ENCODE peak calls at places on chromosomes 12 and 14, in seven cellular contexts. S is naive thymus-derived CD4-positive, alpha-beta T cell; A is HT-29; H is K562; F is stimulated activated CD8-positive, alpha-beta memory T cell treated with anti-CD3 and anti-CD28 coated beads, Interleukin-4, amount 100 ng/mL, for 24 hours; E is activated T-cell treated with anti-CD3 and anti-CD28 coated beads, Interleukin-2, amount 50 U/mL, for 72 hours; P is T-cell. D is an unnamed sample.

GRCh38 chr12:124720019-124720686 is 143.5 kb downstream of the SCARB1 start:
- DNase-seq in H (no peak), E (no peak), S (no peak), P (no peak), A (peak; percentile 51), F (no peak), D (peak; percentile 52)

GRCh38 chr12:88952543-88952942 is 372.3 kb upstream of the KITLG start:
- DNase-seq in A (peak; percentile 91), P (no peak), S (no peak), H (no peak), F (no peak), E (no peak), D (peak; percentile 38)

GRCh38 chr12:38166225-38166624 is 150.3 kb upstream of the ALG10B start:
- DNase-seq in A (no peak), F (no peak), H (no peak), S (no peak), P (no peak), E (no peak), D (no peak)

GRCh38 chr12:57727758-57728395 is 10.7 kb downstream of the AGAP2 start:
- DNase-seq in S (no peak), F (no peak), P (no peak), A (no peak), H (no peak), E (no peak), D (no peak)

GRCh38 chr14:95098984-95099599 is 58.2 kb downstream of the DICER1 start:
- DNase-seq in F (no peak), H (peak; percentile 30), A (peak; percentile 58), P (no peak), S (no peak), E (peak; percentile 27), D (peak; percentile 81)

GRCh38 chr14:103072595-103073366 is 11.2 kb upstream of the LBHD2 start:
- DNase-seq in P (no peak), E (no peak), F (no peak), H (no peak), S (no peak), A (peak; percentile 74), D (peak; percentile 69)

GRCh38 chr12:13982010-13982409 is 608 bp upstream of the GRIN2B start:
- DNase-seq in A (no peak), H (no peak), P (no peak), F (no peak), E (peak; percentile 33), S (no peak), D (peak; percentile 62)

GRCh38 chr12:65962921-65963883 is 138.9 kb downstream of the HMGA2 start:
- DNase-seq in S (no peak), H (peak; percentile 11), F (no peak), P (no peak), E (no peak), A (no peak), D (peak; percentile 14)

GRCh38 chr14:105475269-105475915 is 771 bp downstream of the CRIP2 start:
- DNase-seq in S (no peak), F (no peak), P (no peak), E (no peak), A (peak; percentile 10), H (no peak), D (no peak)

GRCh38 chr14:95910628-95911027 is 34.0 kb downstream of the TUNAR start:
- DNase-seq in F (no peak), P (no peak), A (no peak), H (no peak), E (no peak), S (no peak), D (no peak)

GRCh38 chr14:32473476-32473875 is 144.4 kb downstream of the AKAP6 start:
- DNase-seq in F (no peak), H (no peak), E (no peak), A (peak; percentile 40), S (no peak), P (no peak), D (peak; percentile 36)

D was measured in hepatocyte.